ENCODE peak calls at places on chromosome 15, in four cellular contexts. One of them, this sample, is unnamed.

GRCh38 chr15:82231842-82232241 is 30.7 kb downstream of the EFL1 start:
- DNase-seq in tibial artery: no peak
- DNase-seq in H1: no peak
- DNase-seq in HEK293T: no peak
- DNase-seq in this sample: no peak

GRCh38 chr15:32919749-32920414 is 202.1 kb downstream of the GREM1 start:
- DNase-seq in tibial artery: no peak
- DNase-seq in H1: no peak
- DNase-seq in HEK293T: no peak
- DNase-seq in this sample: no peak

GRCh38 chr15:33492434-33493052 is 181.8 kb downstream of the RYR3 start:
- DNase-seq in tibial artery: no peak
- DNase-seq in H1: no peak
- DNase-seq in HEK293T: no peak
- DNase-seq in this sample: no peak

GRCh38 chr15:99324082-99324620 is 72.9 kb downstream of the LRRC28 start:
- DNase-seq in tibial artery: peak
- DNase-seq in H1: no peak
- DNase-seq in HEK293T: no peak
- DNase-seq in this sample: peak

GRCh38 chr15:70220444-70220937 is 122.8 kb upstream of the TLE3 start:
- DNase-seq in tibial artery: no peak
- DNase-seq in H1: no peak
- DNase-seq in HEK293T: no peak
- DNase-seq in this sample: no peak

GRCh38 chr15:80495406-80495942 is 91.3 kb downstream of the ARNT2 start:
- DNase-seq in tibial artery: no peak
- DNase-seq in H1: no peak
- DNase-seq in HEK293T: no peak
- DNase-seq in this sample: peak

GRCh38 chr15:75042730-75043508 is 19.5 kb downstream of the PPCDC start:
- DNase-seq in tibial artery: peak
- DNase-seq in H1: peak
- DNase-seq in HEK293T: no peak
- DNase-seq in this sample: peak

GRCh38 chr15:67829647-67830504 is 4.6 kb downstream of the SKOR1 start:
- DNase-seq in tibial artery: peak
- DNase-seq in H1: peak
- DNase-seq in HEK293T: no peak
- DNase-seq in this sample: no peak

GRCh38 chr15:25087137-25087536 is 132.3 kb downstream of the SNRPN start:
- DNase-seq in tibial artery: peak
- DNase-seq in H1: no peak
- DNase-seq in HEK293T: no peak
- DNase-seq in this sample: no peak

GRCh38 chr15:33699691-33700447 is 268.4 kb upstream of the CHRM5 start:
- DNase-seq in tibial artery: no peak
- DNase-seq in H1: no peak
- DNase-seq in HEK293T: no peak
- DNase-seq in this sample: peak

GRCh38 chr15:48861813-48862431 is 16.0 kb upstream of the EID1 start:
- DNase-seq in tibial artery: no peak
- DNase-seq in H1: no peak
- DNase-seq in HEK293T: peak
- DNase-seq in this sample: peak

GRCh38 chr15:38349251-38349650 is 96.6 kb downstream of the SPRED1 start:
- DNase-seq in tibial artery: no peak
- DNase-seq in H1: no peak
- DNase-seq in HEK293T: no peak
- DNase-seq in this sample: peak

GRCh38 chr15:101251830-101252820 is at the start of gene CHSY1:
- DNase-seq in tibial artery: peak
- DNase-seq in H1: peak
- DNase-seq in HEK293T: peak
- DNase-seq in this sample: peak

GRCh38 chr15:57223887-57224286 is 152.4 kb upstream of the CGNL1 start:
- DNase-seq in tibial artery: no peak
- DNase-seq in H1: no peak
- DNase-seq in HEK293T: no peak
- DNase-seq in this sample: no peak

GRCh38 chr15:63772531-63772930 is 61.2 kb downstream of the HERC1 start:
- DNase-seq in tibial artery: no peak
- DNase-seq in H1: no peak
- DNase-seq in HEK293T: no peak
- DNase-seq in this sample: no peak

GRCh38 chr15:66825139-66825538 is 123.1 kb downstream of the SMAD6 start:
- DNase-seq in tibial artery: peak
- DNase-seq in H1: no peak
- DNase-seq in HEK293T: no peak
- DNase-seq in this sample: no peak

GRCh38 chr15:60370105-60370803 is 27.5 kb downstream of the ANXA2 start:
- DNase-seq in tibial artery: no peak
- DNase-seq in H1: no peak
- DNase-seq in HEK293T: no peak
- DNase-seq in this sample: no peak

GRCh38 chr15:31867536-31868442 is 162.5 kb upstream of the CHRNA7 start:
- DNase-seq in tibial artery: no peak
- DNase-seq in H1: peak
- DNase-seq in HEK293T: peak
- DNase-seq in this sample: peak

GRCh38 chr15:47576921-47577474 is 140.3 kb upstream of the SEMA6D start:
- DNase-seq in tibial artery: no peak
- DNase-seq in H1: no peak
- DNase-seq in HEK293T: no peak
- DNase-seq in this sample: peak

GRCh38 chr15:29937956-29938355 is 115.7 kb upstream of the TJP1 start:
- DNase-seq in tibial artery: no peak
- DNase-seq in H1: no peak
- DNase-seq in HEK293T: no peak
- DNase-seq in this sample: peak

GRCh38 chr15:65530318-65531111 is at the start of gene HACD3:
- DNase-seq in tibial artery: peak
- DNase-seq in H1: peak
- DNase-seq in HEK293T: peak
- DNase-seq in this sample: peak

GRCh38 chr15:70078578-70079417 is 18.9 kb downstream of the TLE3 start:
- DNase-seq in tibial artery: no peak
- DNase-seq in H1: no peak
- DNase-seq in HEK293T: no peak
- DNase-seq in this sample: no peak

GRCh38 chr15:70061086-70061370 is 36.7 kb downstream of the TLE3 start:
- DNase-seq in tibial artery: peak
- DNase-seq in H1: no peak
- DNase-seq in HEK293T: no peak
- DNase-seq in this sample: no peak

GRCh38 chr15:42139596-42139995 is 16.8 kb downstream of the PLA2G4F start:
- DNase-seq in tibial artery: peak
- DNase-seq in H1: no peak
- DNase-seq in HEK293T: no peak
- DNase-seq in this sample: no peak

GRCh38 chr15:37824717-37825382 is 109.6 kb upstream of the TMCO5A start:
- DNase-seq in tibial artery: no peak
- DNase-seq in H1: no peak
- DNase-seq in HEK293T: no peak
- DNase-seq in this sample: peak

GRCh38 chr15:63430766-63431451 is 49.3 kb upstream of the CA12 start:
- DNase-seq in tibial artery: no peak
- DNase-seq in H1: no peak
- DNase-seq in HEK293T: no peak
- DNase-seq in this sample: no peak

This sample was measured in trophoblast cell.